ENCODE peak calls at places on chromosomes 16 and 17, in eight cellular contexts. I, G, Q, X, K, M, D and P are unnamed samples.

GRCh38 chr16:6663668-6664067 is 669.0 kb upstream of the RBFOX1 start:
- DNase-seq in X (no peak), D (no peak), Q (no peak), K (no peak), I (no peak), G (no peak), M (no peak), P (no peak)

GRCh38 chr17:51653902-51654301 is 393.6 kb downstream of the UTP18 start:
- DNase-seq in Q (no peak), G (no peak), X (no peak), D (no peak), M (no peak), I (no peak), K (no peak), P (no peak)

GRCh38 chr16:57735755-57736418 is at the start of gene KATNB1:
- DNase-seq in D (no peak), X (no peak), Q (no peak), G (no peak), K (peak), I (no peak), M (peak), P (no peak)

GRCh38 chr17:1946021-1946932 is 78.9 kb downstream of the RTN4RL1 start:
- DNase-seq in I (no peak), X (no peak), Q (no peak), M (no peak), K (no peak), D (no peak), G (no peak), P (no peak)

GRCh38 chr17:78258323-78259229 is 27.1 kb downstream of the TMEM235 start:
- DNase-seq in Q (peak), D (peak), I (no peak), G (peak), M (no peak), K (peak), X (no peak), P (no peak)

GRCh38 chr16:48408688-48409087 is 23.5 kb upstream of the SIAH1 start:
- DNase-seq in G (no peak), M (no peak), Q (no peak), K (peak), D (no peak), I (no peak), X (no peak), P (peak)

GRCh38 chr16:83602797-83603735 is 204.7 kb upstream of the HSBP1 start:
- DNase-seq in D (no peak), X (no peak), M (no peak), I (no peak), G (no peak), Q (no peak), K (no peak), P (no peak)

GRCh38 chr16:31177136-31177535 is 2.8 kb upstream of the FUS start:
- DNase-seq in X (peak), M (no peak), G (peak), Q (peak), D (peak), I (no peak), K (no peak), P (no peak)

GRCh38 chr17:81832608-81833159 is 407 bp downstream of the MCRIP1 start:
- DNase-seq in Q (peak), M (no peak), I (no peak), D (peak), X (no peak), K (peak), G (peak), P (no peak)

GRCh38 chr17:48012151-48012520 is 25.5 kb downstream of the COPZ2 start:
- DNase-seq in I (no peak), X (peak), G (no peak), D (peak), M (no peak), Q (peak), K (peak), P (no peak)

GRCh38 chr17:40190197-40191021 is 13.1 kb downstream of the RAPGEFL1 start:
- DNase-seq in Q (peak), D (peak), M (no peak), I (no peak), K (no peak), X (no peak), G (no peak), P (no peak)

GRCh38 chr17:81217531-81217930 is 5.2 kb downstream of the CEP131 start:
- DNase-seq in Q (no peak), M (no peak), I (no peak), X (no peak), D (no peak), K (no peak), G (no peak), P (no peak)

GRCh38 chr16:68468849-68469248 is 20.5 kb upstream of the SMPD3 start:
- DNase-seq in I (no peak), Q (no peak), M (no peak), X (no peak), K (no peak), G (no peak), D (no peak), P (no peak)

GRCh38 chr16:16032271-16032979 is 83.0 kb downstream of the ABCC1 start:
- DNase-seq in D (no peak), M (no peak), X (no peak), I (no peak), Q (no peak), K (no peak), G (no peak), P (no peak)

GRCh38 chr16:69482410-69482951 is 58.1 kb downstream of the CYB5B start:
- DNase-seq in I (no peak), X (no peak), K (peak), M (no peak), Q (no peak), D (no peak), G (no peak), P (peak)

GRCh38 chr16:27311449-27311831 is 2.3 kb upstream of the IL4R start:
- DNase-seq in M (no peak), K (no peak), Q (no peak), X (no peak), I (no peak), D (no peak), G (peak), P (no peak)

GRCh38 chr16:80125677-80126076 is 415.1 kb upstream of the DYNLRB2 start:
- DNase-seq in M (no peak), D (no peak), Q (no peak), X (no peak), G (no peak), I (no peak), K (peak), P (no peak)

GRCh38 chr17:8064590-8065019 is 22.9 kb downstream of the ALOX12B start:
- DNase-seq in D (no peak), Q (no peak), K (no peak), I (no peak), M (no peak), G (no peak), X (no peak), P (no peak)

GRCh38 chr17:43935204-43935925 is 6.9 kb downstream of the PPY start:
- DNase-seq in K (no peak), I (no peak), G (no peak), Q (no peak), D (no peak), M (no peak), X (no peak), P (no peak)